ENCODE peak calls at places on chromosomes 12 and 14, in nine cellular contexts. One of them, this sample, is unnamed. For H3K4me1, the result is how much of the 10 kb centered on the place peaks cover.

GRCh38 chr12:119594772-119595445 is 1.3 kb downstream of the TMEM233 start:
- DNase-seq in K562: no peak
- DNase-seq in hepatocyte: no peak
- DNase-seq in lower lobe of right lung: no peak
- DNase-seq in A549: no peak
- DNase-seq in mucosa of descending colon: no peak
- DNase-seq in CD8-positive, alpha-beta T cell: no peak
- DNase-seq in IMR-90: no peak
- DNase-seq in left ventricle myocardium inferior: peak
- DNase-seq in this sample: no peak

GRCh38 chr14:94423465-94424056 is 29.0 kb downstream of the SERPINA11 start:
- DNase-seq in IMR-90: peak
- DNase-seq in hepatocyte: peak
- DNase-seq in CD8-positive, alpha-beta T cell: no peak
- DNase-seq in lower lobe of right lung: peak
- DNase-seq in K562: peak
- DNase-seq in left ventricle myocardium inferior: peak
- DNase-seq in A549: peak
- DNase-seq in mucosa of descending colon: peak
- DNase-seq in this sample: no peak

GRCh38 chr14:95040723-95041476 is 116.4 kb downstream of the DICER1 start:
- DNase-seq in A549: peak
- DNase-seq in left ventricle myocardium inferior: no peak
- DNase-seq in mucosa of descending colon: no peak
- DNase-seq in K562: no peak
- DNase-seq in hepatocyte: no peak
- DNase-seq in CD8-positive, alpha-beta T cell: no peak
- DNase-seq in IMR-90: peak
- DNase-seq in lower lobe of right lung: no peak
- DNase-seq in this sample: peak

GRCh38 chr12:16384732-16385131 is 37.3 kb downstream of the MGST1 start:
- DNase-seq in hepatocyte: no peak
- DNase-seq in K562: no peak
- DNase-seq in mucosa of descending colon: no peak
- DNase-seq in CD8-positive, alpha-beta T cell: no peak
- DNase-seq in IMR-90: no peak
- DNase-seq in A549: no peak
- DNase-seq in lower lobe of right lung: no peak
- DNase-seq in left ventricle myocardium inferior: no peak
- DNase-seq in this sample: no peak

GRCh38 chr12:75792687-75793086 is 238.9 kb downstream of the PHLDA1 start:
- DNase-seq in IMR-90: peak
- DNase-seq in A549: no peak
- DNase-seq in hepatocyte: no peak
- DNase-seq in lower lobe of right lung: no peak
- DNase-seq in mucosa of descending colon: no peak
- DNase-seq in left ventricle myocardium inferior: no peak
- DNase-seq in CD8-positive, alpha-beta T cell: no peak
- DNase-seq in K562: no peak
- DNase-seq in this sample: no peak

GRCh38 chr14:37118673-37119366 is 53.6 kb downstream of the SLC25A21 start:
- DNase-seq in lower lobe of right lung: no peak
- DNase-seq in IMR-90: no peak
- DNase-seq in hepatocyte: no peak
- DNase-seq in A549: no peak
- DNase-seq in mucosa of descending colon: no peak
- DNase-seq in K562: no peak
- DNase-seq in left ventricle myocardium inferior: no peak
- DNase-seq in CD8-positive, alpha-beta T cell: no peak
- DNase-seq in this sample: no peak

GRCh38 chr12:89756638-89757321 is 48.1 kb upstream of the ATP2B1 start:
- DNase-seq in K562: peak
- DNase-seq in CD8-positive, alpha-beta T cell: no peak
- DNase-seq in left ventricle myocardium inferior: no peak
- DNase-seq in IMR-90: peak
- DNase-seq in lower lobe of right lung: no peak
- DNase-seq in hepatocyte: peak
- DNase-seq in mucosa of descending colon: no peak
- DNase-seq in A549: peak
- DNase-seq in this sample: no peak

GRCh38 chr12:6957151-6957701 is 6.1 kb downstream of the PTPN6 start:
- DNase-seq in mucosa of descending colon: peak
- DNase-seq in lower lobe of right lung: peak
- DNase-seq in K562: no peak
- DNase-seq in IMR-90: no peak
- DNase-seq in CD8-positive, alpha-beta T cell: no peak
- DNase-seq in hepatocyte: no peak
- DNase-seq in left ventricle myocardium inferior: no peak
- DNase-seq in A549: no peak
- DNase-seq in this sample: no peak

GRCh38 chr14:38297681-38298080 is 41.8 kb upstream of the CLEC14A start:
- DNase-seq in K562: no peak
- DNase-seq in IMR-90: peak
- DNase-seq in CD8-positive, alpha-beta T cell: no peak
- DNase-seq in lower lobe of right lung: no peak
- DNase-seq in mucosa of descending colon: no peak
- DNase-seq in hepatocyte: no peak
- DNase-seq in left ventricle myocardium inferior: no peak
- DNase-seq in A549: no peak
- DNase-seq in this sample: no peak

GRCh38 chr14:58491593-58491992 is 64.1 kb downstream of the KIAA0586 start:
- DNase-seq in mucosa of descending colon: no peak
- DNase-seq in CD8-positive, alpha-beta T cell: no peak
- DNase-seq in left ventricle myocardium inferior: no peak
- DNase-seq in K562: no peak
- DNase-seq in IMR-90: peak
- DNase-seq in lower lobe of right lung: no peak
- DNase-seq in A549: no peak
- DNase-seq in hepatocyte: no peak
- DNase-seq in this sample: no peak

GRCh38 chr14:32403688-32404087 is 74.6 kb downstream of the AKAP6 start:
- DNase-seq in K562: no peak
- DNase-seq in hepatocyte: no peak
- DNase-seq in CD8-positive, alpha-beta T cell: no peak
- DNase-seq in lower lobe of right lung: no peak
- DNase-seq in IMR-90: no peak
- DNase-seq in left ventricle myocardium inferior: no peak
- DNase-seq in mucosa of descending colon: no peak
- DNase-seq in A549: no peak
- DNase-seq in this sample: no peak

GRCh38 chr14:23094666-23095195 is at the start of gene ACIN1:
- DNase-seq in CD8-positive, alpha-beta T cell: no peak
- DNase-seq in A549: peak
- DNase-seq in hepatocyte: peak
- DNase-seq in mucosa of descending colon: peak
- DNase-seq in K562: peak
- DNase-seq in lower lobe of right lung: peak
- DNase-seq in left ventricle myocardium inferior: no peak
- DNase-seq in IMR-90: peak
- DNase-seq in this sample: peak

GRCh38 chr14:56808314-56809201 is 1.7 kb downstream of the OTX2 start:
- DNase-seq in mucosa of descending colon: no peak
- DNase-seq in K562: no peak
- DNase-seq in left ventricle myocardium inferior: no peak
- DNase-seq in CD8-positive, alpha-beta T cell: no peak
- DNase-seq in A549: no peak
- DNase-seq in hepatocyte: peak
- DNase-seq in lower lobe of right lung: no peak
- DNase-seq in IMR-90: no peak
- DNase-seq in this sample: no peak

GRCh38 chr14:57066463-57066862 is 202.2 kb downstream of the EXOC5 start:
- DNase-seq in A549: no peak
- DNase-seq in mucosa of descending colon: no peak
- DNase-seq in lower lobe of right lung: no peak
- DNase-seq in hepatocyte: no peak
- DNase-seq in left ventricle myocardium inferior: no peak
- DNase-seq in CD8-positive, alpha-beta T cell: no peak
- DNase-seq in IMR-90: no peak
- DNase-seq in K562: no peak
- DNase-seq in this sample: no peak

GRCh38 chr14:101502761-101503392 is 58.4 kb upstream of the DIO3 start:
- DNase-seq in K562: no peak
- DNase-seq in A549: no peak
- DNase-seq in hepatocyte: no peak
- DNase-seq in mucosa of descending colon: no peak
- DNase-seq in lower lobe of right lung: peak
- DNase-seq in left ventricle myocardium inferior: no peak
- DNase-seq in CD8-positive, alpha-beta T cell: no peak
- DNase-seq in IMR-90: no peak
- DNase-seq in this sample: no peak

DNA sequence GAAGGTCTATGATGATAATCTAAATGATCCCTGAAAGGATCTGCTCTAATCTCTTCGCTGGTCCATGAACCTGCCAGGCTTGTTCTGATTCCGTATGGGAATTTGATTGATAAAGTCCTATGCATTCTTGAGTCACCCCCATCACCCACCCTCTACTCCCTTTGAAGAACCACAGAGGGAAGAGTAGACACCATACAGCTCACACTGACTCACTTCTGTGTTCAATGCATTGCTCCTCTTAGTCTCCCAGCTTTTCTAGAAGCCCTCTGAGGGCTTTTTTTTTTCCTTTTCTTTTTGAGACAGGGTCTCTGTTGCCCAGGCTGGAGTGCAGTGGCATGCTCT is 18.5 kb upstream of the GPRC5A start:
- DNase-seq in left ventricle myocardium inferior: no peak
- DNase-seq in CD8-positive, alpha-beta T cell: no peak
- DNase-seq in mucosa of descending colon: no peak
- DNase-seq in lower lobe of right lung: no peak
- DNase-seq in IMR-90: peak
- DNase-seq in A549: no peak
- DNase-seq in hepatocyte: no peak
- DNase-seq in K562: no peak
- DNase-seq in this sample: no peak
- H3K4me1 ChIP-seq in left ventricle myocardium inferior: under half
- H3K4me1 ChIP-seq in CD8-positive, alpha-beta T cell: under half
- H3K4me1 ChIP-seq in mucosa of descending colon: under half
- H3K4me1 ChIP-seq in lower lobe of right lung: under half
- H3K4me1 ChIP-seq in IMR-90: under half
- H3K4me1 ChIP-seq in A549: half or more
- H3K4me1 ChIP-seq in hepatocyte: under half
- H3K4me1 ChIP-seq in K562: under half
- H3K4me1 ChIP-seq in this sample: under half

DNA sequence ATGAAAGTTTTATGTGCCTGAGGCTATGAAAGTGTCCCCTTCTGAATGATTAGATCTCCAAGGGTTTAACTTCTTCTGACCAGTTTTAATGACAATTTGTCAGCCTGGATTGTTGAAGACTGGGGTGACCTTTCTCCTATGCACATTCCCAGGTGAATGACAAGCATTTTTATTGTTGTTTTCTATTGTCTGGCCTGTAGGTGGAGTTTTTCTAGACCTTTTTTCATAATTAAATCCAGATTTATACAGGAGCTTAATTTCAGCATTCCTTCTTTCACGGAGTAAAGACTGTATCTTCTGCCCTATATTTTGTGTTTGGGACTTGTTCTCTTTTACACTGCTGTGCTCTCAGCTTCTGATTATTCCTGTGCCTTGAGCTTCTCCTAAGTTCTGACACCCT is 125.0 kb upstream of the FAR2 start:
- DNase-seq in K562: peak
- DNase-seq in hepatocyte: no peak
- DNase-seq in lower lobe of right lung: no peak
- DNase-seq in left ventricle myocardium inferior: no peak
- DNase-seq in mucosa of descending colon: no peak
- DNase-seq in IMR-90: no peak
- DNase-seq in CD8-positive, alpha-beta T cell: no peak
- DNase-seq in A549: no peak
- DNase-seq in this sample: no peak
- TF ChIP-seq CTCF in K562: no peak
- TF ChIP-seq CTCF in hepatocyte: peak
- TF ChIP-seq CTCF in lower lobe of right lung: no peak
- TF ChIP-seq CTCF in left ventricle myocardium inferior: no peak
- TF ChIP-seq CTCF in mucosa of descending colon: no peak
- TF ChIP-seq CTCF in IMR-90: peak
- TF ChIP-seq CTCF in CD8-positive, alpha-beta T cell: no peak
- TF ChIP-seq CTCF in A549: no peak
- TF ChIP-seq CTCF in this sample: no peak

DNA sequence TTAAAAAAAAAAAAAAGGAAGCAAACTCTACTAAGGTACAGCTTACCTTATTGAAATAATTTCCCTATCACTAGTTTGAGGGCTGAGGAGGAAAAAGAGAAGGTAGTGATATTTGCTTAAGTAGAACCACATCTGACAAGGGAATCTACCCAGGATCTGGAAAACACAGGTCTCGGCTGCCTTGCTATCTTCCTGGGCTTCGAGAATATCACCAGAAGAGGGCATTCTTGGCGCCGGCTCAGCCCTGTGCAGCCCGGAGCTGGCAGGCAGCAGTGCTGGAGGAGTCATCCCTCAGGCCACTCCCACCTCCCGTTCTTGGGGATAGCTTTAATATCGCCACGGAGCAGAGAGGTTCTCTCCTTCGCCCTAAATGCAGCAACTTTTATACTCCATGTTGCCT is 1181.2 kb downstream of the VRK1 start:
- DNase-seq in left ventricle myocardium inferior: peak
- DNase-seq in K562: peak
- DNase-seq in hepatocyte: peak
- DNase-seq in IMR-90: no peak
- DNase-seq in A549: peak
- DNase-seq in mucosa of descending colon: peak
- DNase-seq in lower lobe of right lung: peak
- DNase-seq in CD8-positive, alpha-beta T cell: peak
- DNase-seq in this sample: no peak
- H3K4me1 ChIP-seq in left ventricle myocardium inferior: under half
- H3K4me1 ChIP-seq in K562: under half
- H3K4me1 ChIP-seq in hepatocyte: under half
- H3K4me1 ChIP-seq in IMR-90: under half
- H3K4me1 ChIP-seq in A549: under half
- H3K4me1 ChIP-seq in mucosa of descending colon: under half
- H3K4me1 ChIP-seq in lower lobe of right lung: under half
- H3K4me1 ChIP-seq in CD8-positive, alpha-beta T cell: under half
- H3K4me1 ChIP-seq in this sample: under half

DNA sequence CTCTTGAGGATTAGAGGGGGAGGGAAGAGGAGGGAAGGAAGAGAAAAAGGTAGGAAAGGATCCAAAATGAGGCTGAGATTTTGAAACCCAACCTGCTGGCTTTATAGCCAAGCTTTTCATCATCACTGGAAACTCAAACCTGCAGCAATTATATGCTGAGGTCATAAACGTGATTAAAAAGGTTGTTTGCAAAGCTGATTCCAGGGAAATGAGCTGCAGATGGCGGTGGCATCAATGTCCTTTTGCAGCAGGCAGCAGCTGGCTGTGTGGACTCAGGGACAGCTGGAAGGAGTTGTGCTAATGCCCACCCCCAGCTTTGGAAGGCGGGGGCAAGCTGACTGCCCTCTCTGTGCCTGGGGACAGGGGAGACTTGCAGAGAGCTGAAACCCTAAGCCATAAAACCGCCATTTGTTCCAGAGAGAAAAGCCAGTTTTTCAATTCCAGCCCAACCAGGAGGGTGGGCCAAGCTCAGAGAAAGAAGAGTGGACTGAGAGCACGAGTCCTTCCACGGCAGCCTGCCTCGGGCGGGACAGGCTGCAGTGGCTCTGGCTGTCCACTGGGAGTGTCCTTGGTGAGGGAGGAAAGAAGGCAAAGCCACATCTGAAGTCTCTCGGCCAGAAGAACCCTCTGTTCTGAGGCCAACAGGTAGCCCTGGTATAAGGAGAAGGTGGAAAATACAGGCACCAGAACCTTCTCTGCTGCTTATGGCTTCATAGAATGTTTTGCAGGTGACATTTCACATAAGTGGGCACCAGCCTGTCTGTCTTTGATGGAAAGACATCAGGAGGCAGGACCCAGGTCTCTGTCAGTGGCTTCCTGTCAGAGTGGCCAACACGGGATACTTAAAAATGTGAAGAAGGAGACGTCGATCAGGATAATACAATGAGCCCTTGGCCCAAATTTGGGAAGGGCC is 90.7 kb downstream of the SINHCAF start:
- DNase-seq in mucosa of descending colon: peak
- DNase-seq in left ventricle myocardium inferior: no peak
- DNase-seq in lower lobe of right lung: peak
- DNase-seq in IMR-90: peak
- DNase-seq in CD8-positive, alpha-beta T cell: no peak
- DNase-seq in K562: peak
- DNase-seq in A549: peak
- DNase-seq in hepatocyte: peak
- DNase-seq in this sample: peak
- TF ChIP-seq CTCF in mucosa of descending colon: peak
- TF ChIP-seq CTCF in left ventricle myocardium inferior: peak
- TF ChIP-seq CTCF in lower lobe of right lung: peak
- TF ChIP-seq CTCF in IMR-90: peak
- TF ChIP-seq CTCF in CD8-positive, alpha-beta T cell: no peak
- TF ChIP-seq CTCF in K562: peak
- TF ChIP-seq CTCF in A549: peak
- TF ChIP-seq CTCF in hepatocyte: peak
- TF ChIP-seq CTCF in this sample: no peak